ENCODE peak calls at places on chromosomes 12 and 14, in seven cellular contexts. N, L, M, Y, U, S and J are unnamed samples.

GRCh38 chr14:79464468-79464867 is 746.8 kb downstream of the DIO2 start:
- DNase-seq in N (no peak), L (no peak), M (peak; percentile 51), Y (no peak), U (no peak), S (peak; percentile 15), J (no peak)

GRCh38 chr14:51776102-51776894 is 84.1 kb upstream of the GNG2 start:
- DNase-seq in N (peak; percentile 89), L (peak; percentile 51), M (peak; percentile 68), Y (peak; percentile 81), U (peak; percentile 69), S (peak; percentile 94), J (peak; percentile 58)

GRCh38 chr14:95222151-95222631 is 64.9 kb upstream of the DICER1 start:
- DNase-seq in N (peak; percentile 52), L (no peak), M (peak; percentile 38), Y (no peak), U (peak; percentile 50), S (peak; percentile 90), J (peak; percentile 69)

GRCh38 chr14:67943947-67944346 is 124.4 kb downstream of the RAD51B start:
- DNase-seq in N (peak; percentile 58), L (peak; percentile 83), M (peak; percentile 87), Y (peak; percentile 60), U (peak; percentile 88), S (peak; percentile 87), J (peak; percentile 92)

GRCh38 chr14:31993521-31993941 is 83.6 kb upstream of the ARHGAP5 start:
- DNase-seq in N (no peak), L (no peak), M (no peak), Y (no peak), U (peak; percentile 74), S (no peak), J (peak; percentile 26)

GRCh38 chr14:68711551-68712437 is 81.1 kb downstream of the ZFP36L1 start:
- DNase-seq in N (peak; percentile 13), L (no peak), M (no peak), Y (no peak), U (no peak), S (no peak), J (no peak)

GRCh38 chr12:75130811-75131210 is 78.8 kb downstream of the KCNC2 start:
- DNase-seq in N (no peak), L (no peak), M (no peak), Y (no peak), U (no peak), S (no peak), J (no peak)

GRCh38 chr14:55516776-55517175 is 63.2 kb upstream of the KTN1 start:
- DNase-seq in N (no peak), L (no peak), M (no peak), Y (no peak), U (no peak), S (no peak), J (no peak)

GRCh38 chr12:107033758-107034739 is 47.1 kb upstream of the MTERF2 start:
- DNase-seq in N (no peak), L (no peak), M (no peak), Y (no peak), U (no peak), S (no peak), J (no peak)

GRCh38 chr14:64091217-64091616 is 203.0 kb downstream of the ESR2 start:
- DNase-seq in N (no peak), L (no peak), M (no peak), Y (no peak), U (no peak), S (no peak), J (no peak)

GRCh38 chr14:100281286-100282082 is 24.8 kb downstream of the SLC25A29 start:
- DNase-seq in N (peak; percentile 65), L (no peak), M (no peak), Y (no peak), U (no peak), S (no peak), J (no peak)

GRCh38 chr14:100168515-100168914 is 9.1 kb upstream of the DEGS2 start:
- DNase-seq in N (no peak), L (no peak), M (no peak), Y (no peak), U (no peak), S (no peak), J (no peak)

GRCh38 chr12:87802721-87803011 is 226.5 kb downstream of the C12orf50 start:
- DNase-seq in N (no peak), L (no peak), M (no peak), Y (no peak), U (no peak), S (no peak), J (no peak)

GRCh38 chr12:29743801-29744200 is 39.9 kb downstream of the TMTC1 start:
- DNase-seq in N (peak; percentile 46), L (no peak), M (peak; percentile 93), Y (no peak), U (peak; percentile 98), S (peak; percentile 94), J (no peak)

GRCh38 chr14:103943673-103944072 is 1.3 kb upstream of the RD3L start:
- DNase-seq in N (no peak), L (no peak), M (peak; percentile 66), Y (no peak), U (peak; percentile 59), S (no peak), J (no peak)

GRCh38 chr12:101969-102878 is 35.7 kb downstream of the IQSEC3 start:
- DNase-seq in N (peak; percentile 54), L (peak; percentile 54), M (no peak), Y (peak; percentile 70), U (no peak), S (peak; percentile 37), J (no peak)
- H3K18ac ChIP-seq in N (peak overlapping the region; percentile 44), L (peak overlapping the region; percentile 93), M (no peak overlapping the region), Y (no peak overlapping the region), U (no peak overlapping the region), S (no peak overlapping the region), J (no peak overlapping the region)

GRCh38 chr12:81492131-81492720 is 266.9 kb downstream of the PPFIA2 start:
- DNase-seq in N (no peak), L (no peak), M (no peak), Y (no peak), U (no peak), S (peak; percentile 39), J (no peak)
- H2BK5ac ChIP-seq in N (no peak overlapping the region), L (no peak overlapping the region), M (no peak overlapping the region), Y (no peak overlapping the region), U (no peak overlapping the region), S (no peak overlapping the region), J (no peak overlapping the region)

DNA sequence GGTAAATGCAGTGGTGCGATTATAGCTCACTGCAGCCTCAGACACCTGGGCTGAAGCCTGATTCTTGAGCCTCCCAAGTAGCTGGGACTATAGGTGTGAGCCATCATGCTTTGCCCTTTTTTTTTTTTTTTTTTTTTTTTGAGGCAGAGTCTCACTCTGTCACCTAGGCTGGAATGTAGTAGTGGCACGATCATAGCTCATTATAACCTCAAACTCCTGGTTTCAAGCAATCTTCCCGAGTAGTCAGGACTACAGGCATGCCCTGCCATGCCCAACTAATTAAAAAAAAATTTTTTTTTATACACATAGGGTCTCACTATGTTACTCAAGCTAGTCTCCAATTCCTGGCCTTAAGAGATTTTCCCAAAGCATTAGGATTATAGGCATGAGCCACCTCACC is 6.9 kb downstream of the ATP2A2 start:
- DNase-seq in N (no peak), L (no peak), M (no peak), Y (no peak), U (no peak), S (no peak), J (no peak)
- H3K4me2 ChIP-seq in N (no peak overlapping the region), L (no peak overlapping the region), M (no peak overlapping the region), Y (no peak overlapping the region), U (no peak overlapping the region), S (no peak overlapping the region), J (no peak overlapping the region)

GRCh38 chr12:85632390-85632789 is 203.8 kb downstream of the RASSF9 start:
- DNase-seq in N (no peak), L (no peak), M (peak; percentile 68), Y (no peak), U (peak; percentile 14), S (no peak), J (no peak)
- H3K18ac ChIP-seq in N (no peak overlapping the region), L (no peak overlapping the region), M (no peak overlapping the region), Y (no peak overlapping the region), U (no peak overlapping the region), S (no peak overlapping the region), J (no peak overlapping the region)

DNA sequence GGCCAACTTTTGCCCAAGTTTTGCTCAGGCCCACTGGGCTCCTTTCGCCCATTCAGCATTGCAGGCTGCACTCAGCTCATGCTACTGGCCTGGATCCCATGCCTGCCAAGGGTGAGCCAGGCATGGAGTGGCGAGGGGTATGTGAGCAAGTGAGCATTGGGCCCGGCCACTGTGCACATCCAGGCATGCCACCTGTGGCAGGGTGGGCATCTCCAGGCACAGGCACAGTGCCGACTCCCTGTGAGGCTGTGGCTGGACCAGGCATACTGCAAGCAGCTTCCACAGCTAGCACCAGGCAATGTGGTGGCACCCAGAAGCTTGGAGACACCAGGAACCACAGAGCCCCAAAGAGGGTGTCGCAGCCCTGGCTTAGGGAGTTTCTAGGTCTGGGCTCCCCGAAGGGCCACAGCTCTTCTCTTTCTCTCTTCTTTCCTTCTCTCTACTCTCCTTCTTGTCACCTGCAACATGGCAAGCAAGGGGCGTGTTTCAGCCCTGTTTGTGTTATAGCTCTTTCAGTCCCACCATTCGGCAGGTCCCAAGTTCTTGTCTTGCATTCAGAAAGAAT is 15.6 kb downstream of the FAM186A start:
- DNase-seq in N (no peak), L (no peak), M (no peak), Y (peak; percentile 42), U (no peak), S (no peak), J (no peak)
- H2BK5ac ChIP-seq in N (no peak overlapping the region), L (no peak overlapping the region), M (no peak overlapping the region), Y (no peak overlapping the region), U (no peak overlapping the region), S (no peak overlapping the region), J (no peak overlapping the region)

GRCh38 chr14:54253195-54253947 is 143.4 kb upstream of the CDKN3 start:
- DNase-seq in N (no peak), L (no peak), M (peak; percentile 89), Y (no peak), U (peak; percentile 80), S (peak; percentile 72), J (peak; percentile 58)
- H3K4me2 ChIP-seq in N (no peak overlapping the region), L (no peak overlapping the region), M (no peak overlapping the region), Y (no peak overlapping the region), U (no peak overlapping the region), S (no peak overlapping the region), J (no peak overlapping the region)

GRCh38 chr12:50186667-50187066 is 19.5 kb upstream of the CERS5 start:
- DNase-seq in N (no peak), L (no peak), M (peak; percentile 54), Y (no peak), U (no peak), S (no peak), J (peak; percentile 51)
- H3K18ac ChIP-seq in N (no peak overlapping the region), L (no peak overlapping the region), M (peak overlapping the region; percentile 90), Y (no peak overlapping the region), U (no peak overlapping the region), S (no peak overlapping the region), J (no peak overlapping the region)